ENCODE peak calls at places on chromosomes 11 and 22, in seven cellular contexts. L is kidney glomerular epithelial cell, Y is hepatocyte, V is T-helper 1 cell, K is H9, C is tibial nerve, A is tibial artery. Z is an unnamed sample.

GRCh38 chr11:44566952-44567875 is 1.8 kb downstream of the CD82 start:
- DNase-seq in C (no peak), A (no peak), L (no peak), V (no peak), K (no peak), Y (no peak), Z (no peak)

GRCh38 chr11:10476927-10477689 is 22.0 kb downstream of the AMPD3 start:
- DNase-seq in Y (no peak), A (no peak), V (no peak), K (no peak), C (no peak), L (no peak), Z (no peak)

GRCh38 chr11:116427903-116428637 is 344.7 kb downstream of the BUD13 start:
- DNase-seq in K (no peak), Y (peak; percentile 19), V (no peak), C (peak; percentile 18), L (no peak), A (no peak), Z (no peak)

GRCh38 chr22:47051435-47052175 is 289.2 kb downstream of the TBC1D22A start:
- DNase-seq in V (no peak), K (no peak), Y (no peak), L (no peak), A (no peak), C (no peak), Z (no peak)

GRCh38 chr11:32960553-32961164 is 55.0 kb upstream of the DEPDC7 start:
- DNase-seq in L (no peak), C (no peak), Y (peak; percentile 58), A (no peak), V (no peak), K (no peak), Z (peak; percentile 60)

GRCh38 chr22:48594757-48595510 is 1232.7 kb downstream of the BRD1 start:
- DNase-seq in A (no peak), C (no peak), V (no peak), L (no peak), K (no peak), Y (no peak), Z (no peak)

GRCh38 chr11:105357764-105358163 is 218.2 kb upstream of the CARD18 start:
- DNase-seq in V (no peak), A (no peak), Y (peak; percentile 17), C (no peak), L (peak; percentile 6), K (no peak), Z (peak; percentile 52)

GRCh38 chr11:73507086-73507485 is 90.8 kb downstream of the FAM168A start:
- DNase-seq in K (no peak), Y (no peak), L (no peak), C (no peak), V (no peak), A (no peak), Z (peak; percentile 76)

GRCh38 chr11:104275992-104276391 is 112.0 kb upstream of the PDGFD start:
- DNase-seq in K (no peak), C (no peak), Y (no peak), L (peak; percentile 4), V (no peak), A (no peak), Z (no peak)

GRCh38 chr22:48450188-48450825 is 1377.4 kb downstream of the BRD1 start:
- DNase-seq in L (no peak), A (no peak), K (no peak), C (no peak), Y (no peak), V (no peak), Z (no peak)

GRCh38 chr22:50191041-50191740 is 5.5 kb downstream of the TRABD start:
- DNase-seq in L (no peak), Y (no peak), V (peak; percentile 64), C (no peak), A (no peak), K (no peak), Z (no peak)

GRCh38 chr11:121070951-121071350 is 30.1 kb upstream of the TECTA start:
- DNase-seq in Y (no peak), K (no peak), L (no peak), V (no peak), C (no peak), A (no peak), Z (peak; percentile 9)

GRCh38 chr11:73195191-73196007 is 22.7 kb upstream of the P2RY2 start:
- DNase-seq in V (no peak), C (no peak), L (peak; percentile 21), A (no peak), K (no peak), Y (peak; percentile 74), Z (peak; percentile 61)

GRCh38 chr11:58796333-58797049 is 48.0 kb downstream of the GLYATL2 start:
- DNase-seq in A (no peak), K (no peak), V (no peak), L (no peak), Y (no peak), C (no peak), Z (peak; percentile 5)

GRCh38 chr11:58058276-58059010 is 27.7 kb downstream of the OR6Q1 start:
- DNase-seq in V (no peak), C (no peak), Y (no peak), A (no peak), L (no peak), K (no peak), Z (no peak)

GRCh38 chr22:28958611-28959010 is 75.2 kb downstream of the ZNRF3 start:
- DNase-seq in C (no peak), K (no peak), A (no peak), V (no peak), L (no peak), Y (no peak), Z (peak; percentile 12)

GRCh38 chr22:37454857-37455686 is 27.8 kb upstream of the ELFN2 start:
- DNase-seq in V (no peak), A (no peak), C (no peak), K (no peak), L (peak; percentile 88), Y (peak; percentile 89), Z (peak; percentile 79)

GRCh38 chr11:44634401-44635281 is 69.2 kb downstream of the CD82 start:
- DNase-seq in Y (peak; percentile 92), C (no peak), A (peak; percentile 54), L (peak; percentile 87), K (peak; percentile 85), V (no peak), Z (peak; percentile 59)

GRCh38 chr11:43681543-43681942 is 1.0 kb downstream of the HSD17B12 start:
- DNase-seq in C (no peak), Y (peak; percentile 12), A (no peak), L (peak; percentile 10), K (no peak), V (no peak), Z (peak; percentile 23)